ENCODE peak calls at places on chromosomes 13 and 19, in nine cellular contexts. J is HepG2, E is endothelial cell of umbilical vein, Y is A549, M is HCT116, C is K562, R is GM12878, W is H1, L is SK-N-SH. U is an unnamed sample.

GRCh38 chr13:62387642-62388041 is 972.0 kb upstream of the PCDH20 start:
- DNase-seq in J (no peak), C (no peak), M (peak; percentile 2), W (no peak), E (peak; percentile 11), Y (no peak), R (no peak), L (peak; percentile 6), U (no peak)

GRCh38 chr13:40420160-40420740 is 246.2 kb downstream of the FOXO1 start:
- DNase-seq in C (no peak), Y (no peak), J (no peak), M (no peak), R (no peak), W (no peak), E (no peak), L (no peak), U (no peak)

GRCh38 chr13:64525687-64526086 is 2704.4 kb downstream of the PCDH9 start:
- DNase-seq in L (no peak), C (no peak), M (no peak), J (no peak), Y (no peak), W (no peak), R (no peak), E (no peak), U (no peak)

GRCh38 chr13:31236211-31236786 is 36.5 kb downstream of the B3GLCT start:
- DNase-seq in W (no peak), J (peak; percentile 31), C (peak; percentile 13), L (peak; percentile 52), E (peak; percentile 38), R (no peak), Y (no peak), M (peak; percentile 15), U (peak; percentile 63)

GRCh38 chr19:44908836-44909201 is 3.2 kb downstream of the APOE start:
- DNase-seq in L (peak; percentile 21), W (no peak), Y (no peak), M (no peak), E (no peak), J (no peak), C (no peak), R (no peak), U (no peak)

GRCh38 chr19:18461471-18461870 is 23.5 kb upstream of the ISYNA1 start:
- DNase-seq in W (no peak), M (no peak), L (no peak), C (no peak), J (no peak), Y (no peak), E (no peak), R (no peak), U (no peak)

GRCh38 chr19:5002143-5002542 is 33.2 kb downstream of the KDM4B start:
- DNase-seq in R (no peak), E (no peak), Y (no peak), J (peak; percentile 84), W (no peak), M (peak; percentile 16), C (no peak), L (no peak), U (no peak)

GRCh38 chr13:38954291-38954690 is 36.3 kb downstream of the STOML3 start:
- DNase-seq in J (no peak), R (no peak), E (peak; percentile 41), L (no peak), W (no peak), Y (no peak), C (no peak), M (no peak), U (no peak)

GRCh38 chr13:35697281-35697680 is 220.8 kb upstream of the MAB21L1 start:
- DNase-seq in L (no peak), E (no peak), C (no peak), Y (no peak), M (no peak), R (no peak), W (no peak), J (no peak), U (no peak)

GRCh38 chr19:5827891-5828660 is 11.4 kb downstream of the FUT6 start:
- DNase-seq in M (peak; percentile 88), J (peak; percentile 89), W (peak; percentile 97), C (peak; percentile 99), E (peak; percentile 97), Y (peak; percentile 89), R (peak; percentile 38), L (peak; percentile 100), U (peak; percentile 90)

GRCh38 chr19:1406496-1406817 is 929 bp upstream of the DAZAP1 start:
- DNase-seq in W (no peak), J (no peak), C (no peak), M (no peak), E (no peak), L (no peak), Y (no peak), R (peak; percentile 4), U (no peak)

GRCh38 chr13:72851678-72852014 is 69.7 kb downstream of the PIBF1 start:
- DNase-seq in C (no peak), E (no peak), R (no peak), W (no peak), L (no peak), Y (no peak), J (no peak), M (no peak), U (peak; percentile 4)

GRCh38 chr19:49514151-49514550 is 1.7 kb downstream of the FCGRT start:
- DNase-seq in W (no peak), J (no peak), C (no peak), L (no peak), Y (no peak), E (no peak), M (no peak), R (no peak), U (no peak)

GRCh38 chr19:43570174-43570791 is 5.0 kb downstream of the XRCC1 start:
- DNase-seq in M (no peak), C (no peak), R (no peak), L (no peak), E (no peak), Y (no peak), W (no peak), J (no peak), U (no peak)

GRCh38 chr19:3671680-3672574 is 28.3 kb downstream of the PIP5K1C start:
- DNase-seq in J (no peak), W (no peak), L (no peak), M (no peak), R (no peak), E (peak; percentile 64), C (peak; percentile 67), Y (no peak), U (no peak)
- TF ChIP-seq CTCF in J (no peak), W (no peak), L (no peak), M (no peak), R (no peak), E (peak; percentile 15), C (peak; percentile 53), Y (no peak), U (no peak)

GRCh38 chr13:43195551-43195950 is 172.2 kb downstream of the DNAJC15 start:
- DNase-seq in L (no peak), R (no peak), M (no peak), E (peak; percentile 4), Y (no peak), C (no peak), W (no peak), J (no peak), U (no peak)
- TF ChIP-seq MAX in L (no peak), R (no peak), M (no peak), E (no peak), Y (no peak), C (no peak), W (no peak), J (no peak), U (no peak)

GRCh38 chr19:41577833-41578232 is 1.9 kb downstream of the CEACAM21 start:
- DNase-seq in E (no peak), W (no peak), C (no peak), Y (no peak), L (no peak), R (no peak), J (no peak), M (no peak), U (no peak)

GRCh38 chr19:41570639-41571112 is 5.3 kb upstream of the CEACAM21 start:
- DNase-seq in J (peak; percentile 59), L (peak; percentile 79), Y (peak; percentile 90), W (peak; percentile 84), M (peak; percentile 59), C (peak; percentile 76), R (no peak), E (peak; percentile 70), U (peak; percentile 73)

GRCh38 chr19:41577144-41577830 is 1.3 kb downstream of the CEACAM21 start:
- DNase-seq in E (no peak), W (no peak), L (no peak), J (peak; percentile 27), C (no peak), M (no peak), Y (no peak), R (no peak), U (no peak)

GRCh38 chr19:41578886-41579285 is 2.9 kb downstream of the CEACAM21 start:
- DNase-seq in J (no peak), C (no peak), R (no peak), Y (no peak), W (no peak), M (no peak), E (no peak), L (no peak), U (no peak)

GRCh38 chr19:41575998-41576397 is at the start of gene CEACAM21:
- DNase-seq in M (no peak), R (no peak), Y (no peak), C (no peak), L (no peak), J (no peak), E (no peak), W (no peak), U (peak; percentile 71)
- H3K4me3 ChIP-seq in M (no peak within 1 kb of the TSS), R (peak within 1 kb of the TSS; percentile 67), Y (no peak within 1 kb of the TSS), C (no peak within 1 kb of the TSS), L (no peak within 1 kb of the TSS), J (no peak within 1 kb of the TSS), E (no peak within 1 kb of the TSS), W (no peak within 1 kb of the TSS), U (no peak within 1 kb of the TSS)

GRCh38 chr13:20489185-20489820 is 36.4 kb downstream of the CRYL1 start:
- DNase-seq in R (no peak), E (no peak), J (no peak), M (peak; percentile 49), C (no peak), L (no peak), Y (no peak), W (no peak), U (no peak)
- TF ChIP-seq CTCF in R (peak; percentile 57), E (no peak), J (no peak), M (peak; percentile 59), C (no peak), L (no peak), Y (no peak), W (peak; percentile 71), U (no peak)

DNA sequence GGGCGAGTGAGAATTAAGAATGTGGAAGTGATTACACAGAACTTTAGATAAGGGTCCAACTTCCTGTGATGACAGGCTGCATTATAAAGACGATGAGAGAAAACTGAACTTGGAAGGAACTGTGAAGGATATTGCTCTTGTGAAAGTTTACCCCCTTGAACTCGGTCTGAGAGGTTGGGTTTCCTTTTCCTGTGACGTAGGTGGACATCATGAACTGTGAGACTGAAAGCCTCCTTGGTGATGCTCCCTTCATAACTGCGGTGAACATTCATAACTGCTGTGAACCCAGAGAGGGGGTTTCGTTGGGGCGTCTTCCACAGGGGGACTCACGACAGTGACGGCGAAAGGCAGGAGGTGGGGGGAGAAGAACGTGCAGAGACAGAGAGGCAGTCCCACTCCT is 1.9 kb upstream of the FFAR2 start:
- DNase-seq in J (no peak), L (no peak), W (no peak), C (no peak), R (no peak), M (no peak), E (no peak), Y (no peak), U (peak; percentile 43)
- TF ChIP-seq MAX in J (no peak), L (no peak), W (no peak), C (no peak), R (no peak), M (no peak), E (no peak), Y (no peak), U (no peak)